ENCODE peak calls at places on chromosomes 1 and 21, in eight cellular contexts. Z is epithelial cell of esophagus, S is Calu3, C is sigmoid colon, O is progenitor cell of endocrine pancreas, V is pancreas, E is lung, P is OCI-LY7. W is an unnamed sample.

GRCh38 chr1:34108711-34109110 is 56.3 kb downstream of the CSMD2 start:
- DNase-seq in Z (no peak), S (no peak), C (no peak), O (no peak), V (no peak), E (peak; percentile 7), P (no peak), W (no peak)

GRCh38 chr1:85576256-85576641 is 4.3 kb upstream of the CCN1 start:
- DNase-seq in Z (no peak), S (no peak), C (peak; percentile 90), O (no peak), V (no peak), E (no peak), P (no peak), W (no peak)

GRCh38 chr1:39539252-39539790 is 37.3 kb downstream of the PABPC4 start:
- DNase-seq in Z (peak; percentile 72), S (peak; percentile 73), C (peak; percentile 86), O (peak; percentile 36), V (no peak), E (peak; percentile 69), P (peak; percentile 73), W (peak; percentile 81)

GRCh38 chr1:12811409-12811784 is 19.8 kb downstream of the PRAMEF11 start:
- DNase-seq in Z (no peak), S (no peak), C (no peak), O (no peak), V (no peak), E (no peak), P (no peak), W (no peak)

GRCh38 chr21:36735724-36736310 is 36.9 kb downstream of the SIM2 start:
- DNase-seq in Z (no peak), S (no peak), C (no peak), O (no peak), V (no peak), E (no peak), P (no peak), W (no peak)

GRCh38 chr1:182229907-182230522 is 161.6 kb downstream of the GLUL start:
- DNase-seq in Z (no peak), S (no peak), C (no peak), O (no peak), V (no peak), E (no peak), P (no peak), W (no peak)

GRCh38 chr1:229171934-229172333 is 99.0 kb upstream of the RAB4A start:
- DNase-seq in Z (no peak), S (peak; percentile 63), C (no peak), O (no peak), V (peak; percentile 84), E (no peak), P (no peak), W (no peak)

GRCh38 chr1:89687254-89687653 is 54.3 kb downstream of the LRRC8C start:
- DNase-seq in Z (peak; percentile 62), S (no peak), C (no peak), O (no peak), V (no peak), E (no peak), P (no peak), W (no peak)

GRCh38 chr1:156549831-156550230 is 22.5 kb downstream of the IQGAP3 start:
- DNase-seq in Z (peak; percentile 27), S (no peak), C (peak; percentile 39), O (no peak), V (no peak), E (no peak), P (no peak), W (no peak)

GRCh38 chr1:24567792-24568388 is 12.0 kb downstream of the NCMAP start:
- DNase-seq in Z (peak; percentile 75), S (peak; percentile 75), C (no peak), O (no peak), V (peak; percentile 89), E (peak; percentile 72), P (no peak), W (no peak)

GRCh38 chr1:61869691-61870109 is 127.4 kb downstream of the PATJ start:
- DNase-seq in Z (no peak), S (no peak), C (no peak), O (no peak), V (peak; percentile 56), E (no peak), P (no peak), W (no peak)

GRCh38 chr1:106926748-106927582 is 129.5 kb upstream of the PRMT6 start:
- DNase-seq in Z (peak; percentile 72), S (no peak), C (no peak), O (no peak), V (no peak), E (no peak), P (no peak), W (no peak)

GRCh38 chr1:14474856-14475255 is 123.6 kb upstream of the KAZN start:
- DNase-seq in Z (no peak), S (no peak), C (no peak), O (no peak), V (no peak), E (no peak), P (no peak), W (no peak)

GRCh38 chr1:77316966-77317365 is 35.1 kb downstream of the AK5 start:
- DNase-seq in Z (no peak), S (no peak), C (no peak), O (no peak), V (no peak), E (no peak), P (no peak), W (no peak)

GRCh38 chr1:77319036-77319705 is 37.4 kb downstream of the AK5 start:
- DNase-seq in Z (no peak), S (no peak), C (no peak), O (no peak), V (no peak), E (no peak), P (no peak), W (no peak)

GRCh38 chr1:77316006-77316405 is 34.2 kb downstream of the AK5 start:
- DNase-seq in Z (peak; percentile 29), S (no peak), C (no peak), O (no peak), V (no peak), E (no peak), P (no peak), W (no peak)

GRCh38 chr1:77308889-77309621 is 27.2 kb downstream of the AK5 start:
- DNase-seq in Z (no peak), S (no peak), C (no peak), O (no peak), V (no peak), E (no peak), P (peak; percentile 24), W (no peak)

GRCh38 chr1:77313491-77313890 is 31.7 kb downstream of the AK5 start:
- DNase-seq in Z (peak; percentile 32), S (peak; percentile 56), C (no peak), O (no peak), V (no peak), E (no peak), P (peak; percentile 36), W (no peak)
- TF ChIP-seq CTCF in Z (peak; percentile 50), S (peak; percentile 71), C (no peak), O (peak; percentile 47), V (no peak), E (no peak), P (peak; percentile 68), W (peak; percentile 3)

GRCh38 chr21:41459884-41460534 is 34.0 kb downstream of the MX1 start:
- DNase-seq in Z (no peak), S (no peak), C (no peak), O (no peak), V (no peak), E (no peak), P (no peak), W (no peak)

GRCh38 chr21:41458559-41458958 is 32.5 kb downstream of the MX1 start:
- DNase-seq in Z (no peak), S (no peak), C (no peak), O (no peak), V (no peak), E (no peak), P (no peak), W (no peak)

GRCh38 chr21:41458121-41458520 is 32.1 kb downstream of the MX1 start:
- DNase-seq in Z (no peak), S (no peak), C (no peak), O (no peak), V (no peak), E (no peak), P (no peak), W (no peak)

GRCh38 chr21:41465176-41465781 is 39.2 kb downstream of the MX1 start:
- DNase-seq in Z (no peak), S (no peak), C (no peak), O (no peak), V (peak; percentile 79), E (no peak), P (no peak), W (no peak)

DNA sequence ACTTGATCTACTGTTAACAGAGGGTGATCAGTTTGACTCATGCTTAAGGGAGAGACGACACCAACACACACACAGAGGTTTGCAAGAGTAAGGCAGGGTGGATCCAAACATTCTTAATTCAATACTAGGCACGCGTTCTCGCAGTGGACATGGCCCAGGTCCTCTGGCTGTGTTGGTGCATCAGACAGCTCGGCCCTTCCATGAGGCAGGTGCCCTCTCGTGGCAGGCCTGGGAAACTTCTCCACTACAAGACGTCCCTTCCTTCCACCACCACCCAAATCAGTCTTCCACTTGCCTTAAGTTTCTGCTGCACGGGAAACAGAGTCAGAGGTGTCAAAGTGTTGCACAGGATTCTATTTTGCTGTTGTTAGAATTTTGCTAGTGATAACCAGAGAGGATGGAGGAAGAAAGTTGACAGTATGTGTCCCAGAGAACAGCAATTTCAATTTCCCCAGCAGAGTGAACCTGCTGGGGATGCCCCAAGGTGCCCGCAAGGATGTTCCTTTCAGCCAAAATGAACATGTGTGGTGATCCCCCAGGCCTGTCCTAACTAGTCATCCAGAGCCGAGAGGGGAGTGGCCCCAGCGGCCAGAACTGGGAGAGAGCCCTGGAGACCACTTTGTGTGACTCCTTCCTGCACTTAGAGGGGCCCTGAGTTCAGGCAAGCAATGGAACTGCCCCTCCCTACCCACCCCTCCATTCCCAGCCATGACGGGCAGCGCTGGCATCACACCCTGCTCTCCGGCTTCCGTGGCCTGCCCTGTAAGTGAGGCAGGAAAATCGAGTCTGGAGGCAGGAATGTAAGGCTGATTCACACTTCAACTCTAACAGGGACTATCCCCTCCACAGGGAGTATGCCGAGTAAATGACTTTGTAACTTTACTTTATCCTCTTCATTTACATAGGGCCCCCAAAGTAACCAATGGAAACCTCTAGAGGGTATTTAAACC is 34.8 kb downstream of the MX1 start:
- DNase-seq in Z (peak; percentile 78), S (peak; percentile 69), C (peak; percentile 87), O (peak; percentile 52), V (peak; percentile 89), E (peak; percentile 74), P (peak; percentile 67), W (peak; percentile 74)
- TF ChIP-seq CTCF in Z (peak; percentile 93), S (peak; percentile 65), C (peak; percentile 78), O (peak; percentile 81), V (peak; percentile 55), E (peak; percentile 71), P (peak; percentile 82), W (peak; percentile 77)

GRCh38 chr1:59666106-59666505 is 148.6 kb upstream of the HOOK1 start:
- DNase-seq in Z (no peak), S (no peak), C (no peak), O (no peak), V (no peak), E (no peak), P (no peak), W (no peak)
- TF ChIP-seq CTCF in Z (no peak), S (no peak), C (no peak), O (no peak), V (no peak), E (no peak), P (peak; percentile 41), W (no peak)

DNA sequence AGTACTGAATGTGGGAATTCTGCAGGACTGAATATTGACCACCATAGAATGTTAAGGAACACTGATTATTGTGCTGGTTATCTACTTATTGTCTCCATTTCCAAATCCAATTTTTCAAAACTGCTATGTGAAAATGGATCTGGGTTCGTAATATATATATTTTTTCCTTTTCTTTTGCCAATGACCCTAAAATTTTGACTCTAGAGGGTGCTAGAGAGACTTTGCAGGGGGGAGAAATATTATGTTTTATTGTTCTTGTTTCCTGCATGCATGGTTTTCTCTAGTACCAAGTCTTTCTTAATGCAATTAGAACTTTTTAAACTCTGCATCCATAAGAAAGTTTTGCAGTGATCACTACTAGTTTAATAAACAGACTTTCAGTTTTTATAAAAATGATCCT is 1256.9 kb downstream of the BRINP3 start:
- DNase-seq in Z (no peak), S (no peak), C (no peak), O (no peak), V (no peak), E (no peak), P (no peak), W (no peak)
- TF ChIP-seq CTCF in Z (peak; percentile 23), S (peak; percentile 18), C (no peak), O (peak; percentile 30), V (no peak), E (no peak), P (peak; percentile 65), W (no peak)

W was measured in GM20000.